ENCODE peak calls at places on chromosomes 2 and 18, in seven cellular contexts. B is SW480, S is Caki2, N is A549, Q is fibroblast of the aortic adventitia, R is K562, G is T-helper 2 cell. A is an unnamed sample.

GRCh38 chr18:45133246-45133645 is 452.6 kb downstream of the SETBP1 start:
- DNase-seq in Q (no peak), R (no peak), G (no peak), S (no peak), B (no peak), N (no peak), A (no peak)

GRCh38 chr18:55586841-55587240 is 1.2 kb downstream of the TCF4 start:
- DNase-seq in S (no peak), G (no peak), N (no peak), B (no peak), R (no peak), Q (peak; percentile 65), A (no peak)

GRCh38 chr18:11994346-11994707 is 13.0 kb downstream of the IMPA2 start:
- DNase-seq in Q (peak; percentile 85), S (no peak), B (no peak), N (peak; percentile 62), G (no peak), R (no peak), A (no peak)

GRCh38 chr2:160751021-160751420 is 257.4 kb upstream of the RBMS1 start:
- DNase-seq in B (no peak), R (no peak), G (no peak), S (no peak), Q (peak; percentile 60), N (no peak), A (no peak)

GRCh38 chr2:102736174-102736606 is 25.6 kb upstream of the TMEM182 start:
- DNase-seq in N (peak; percentile 22), R (peak; percentile 54), S (peak; percentile 70), G (no peak), Q (peak; percentile 16), B (peak; percentile 68), A (no peak)

GRCh38 chr2:241850544-241851324 is 8.0 kb downstream of the PDCD1 start:
- DNase-seq in R (no peak), S (no peak), G (no peak), N (no peak), B (no peak), Q (no peak), A (no peak)

GRCh38 chr2:230244211-230244610 is 18.7 kb downstream of the SP140 start:
- DNase-seq in B (no peak), Q (no peak), R (no peak), S (no peak), G (no peak), N (no peak), A (no peak)

GRCh38 chr2:96345403-96345802 is 9.8 kb downstream of the NCAPH start:
- DNase-seq in S (no peak), Q (no peak), B (no peak), R (no peak), N (peak; percentile 21), G (no peak), A (no peak)

GRCh38 chr2:217061916-217062315 is 202.1 kb upstream of the TNP1 start:
- DNase-seq in G (no peak), R (no peak), S (no peak), N (no peak), B (no peak), Q (no peak), A (no peak)

GRCh38 chr2:122749347-122749850 is 993.9 kb downstream of the TSN start:
- DNase-seq in N (no peak), Q (no peak), G (no peak), B (no peak), S (no peak), R (no peak), A (no peak)

GRCh38 chr18:59047321-59047991 is 92.2 kb upstream of the SEC11C start:
- DNase-seq in G (no peak), B (no peak), Q (no peak), R (no peak), N (no peak), S (no peak), A (no peak)

GRCh38 chr2:227146456-227146855 is 17.5 kb downstream of the COL4A4 start:
- DNase-seq in S (no peak), B (no peak), N (no peak), G (no peak), R (no peak), Q (peak; percentile 34), A (no peak)

GRCh38 chr2:100895402-100895801 is 75.5 kb downstream of the NPAS2 start:
- DNase-seq in G (no peak), N (no peak), S (peak; percentile 60), R (no peak), B (no peak), Q (no peak), A (no peak)

GRCh38 chr2:54808642-54809041 is 85.2 kb downstream of the EML6 start:
- DNase-seq in N (no peak), R (no peak), B (no peak), G (no peak), S (no peak), Q (no peak), A (no peak)

GRCh38 chr18:58615150-58616132 is 13.4 kb downstream of the ALPK2 start:
- DNase-seq in S (no peak), N (no peak), Q (no peak), R (no peak), B (no peak), G (no peak), A (no peak)

A was measured in epithelial cell of proximal tubule.